ENCODE peak calls at places on chromosomes 3 and 15, in four cellular contexts. One of them, this sample, is unnamed.

GRCh38 chr3:152309031-152309430 is 40.3 kb downstream of the MBNL1 start:
- DNase-seq in CD4-positive, alpha-beta T cell: no peak
- DNase-seq in activated gamma-delta T cell: no peak
- DNase-seq in T-cell: no peak
- DNase-seq in this sample: no peak

GRCh38 chr15:57631386-57632110 is 39.8 kb downstream of the MYZAP start:
- DNase-seq in T-cell: no peak
- DNase-seq in activated gamma-delta T cell: no peak
- DNase-seq in CD4-positive, alpha-beta T cell: no peak
- DNase-seq in this sample: no peak

GRCh38 chr3:176055851-176056250 is 1141.4 kb downstream of the TBL1XR1 start:
- DNase-seq in T-cell: no peak
- DNase-seq in CD4-positive, alpha-beta T cell: no peak
- DNase-seq in activated gamma-delta T cell: no peak
- DNase-seq in this sample: no peak

GRCh38 chr3:131503328-131503650 is 518 bp upstream of the MRPL3 start:
- DNase-seq in T-cell: no peak
- DNase-seq in CD4-positive, alpha-beta T cell: no peak
- DNase-seq in activated gamma-delta T cell: no peak
- DNase-seq in this sample: no peak

GRCh38 chr3:16429086-16429485 is 84.4 kb downstream of the RFTN1 start:
- DNase-seq in T-cell: no peak
- DNase-seq in CD4-positive, alpha-beta T cell: no peak
- DNase-seq in activated gamma-delta T cell: no peak
- DNase-seq in this sample: no peak

GRCh38 chr15:86483936-86484335 is 404.3 kb downstream of the AGBL1 start:
- DNase-seq in T-cell: no peak
- DNase-seq in activated gamma-delta T cell: no peak
- DNase-seq in CD4-positive, alpha-beta T cell: no peak
- DNase-seq in this sample: no peak

GRCh38 chr3:125431912-125432587 is 56.9 kb upstream of the ZNF148 start:
- DNase-seq in T-cell: no peak
- DNase-seq in activated gamma-delta T cell: no peak
- DNase-seq in CD4-positive, alpha-beta T cell: no peak
- DNase-seq in this sample: no peak

GRCh38 chr15:45456212-45457106 is 66.1 kb downstream of the SLC30A4 start:
- DNase-seq in T-cell: peak
- DNase-seq in activated gamma-delta T cell: peak
- DNase-seq in CD4-positive, alpha-beta T cell: peak
- DNase-seq in this sample: no peak

GRCh38 chr3:67357610-67358458 is 296.6 kb downstream of the SUCLG2 start:
- DNase-seq in CD4-positive, alpha-beta T cell: no peak
- DNase-seq in activated gamma-delta T cell: no peak
- DNase-seq in T-cell: no peak
- DNase-seq in this sample: peak

GRCh38 chr15:53716909-53717878 is 42.3 kb downstream of the WDR72 start:
- DNase-seq in CD4-positive, alpha-beta T cell: no peak
- DNase-seq in T-cell: no peak
- DNase-seq in activated gamma-delta T cell: no peak
- DNase-seq in this sample: no peak

GRCh38 chr3:99681976-99682375 is 43.6 kb downstream of the COL8A1 start:
- DNase-seq in T-cell: no peak
- DNase-seq in CD4-positive, alpha-beta T cell: no peak
- DNase-seq in activated gamma-delta T cell: no peak
- DNase-seq in this sample: no peak

This sample was measured in NCI-H1048.